ENCODE peak calls at places on chromosomes 4 and X, in four cellular contexts. V, M, G and R are unnamed samples.

GRCh38 chr4:177222776-177223175 is 86.9 kb upstream of the NEIL3 start:
- DNase-seq in V (no peak), M (no peak), G (no peak), R (no peak)

GRCh38 chr4:4651811-4652609 is 110.2 kb upstream of the STX18 start:
- DNase-seq in V (no peak), M (no peak), G (no peak), R (no peak)

GRCh38 chr4:8433181-8433580 is 7.3 kb downstream of the ACOX3 start:
- DNase-seq in V (no peak), M (no peak), G (no peak), R (no peak)

GRCh38 chr4:125043453-125043852 is 271.3 kb upstream of the FAT4 start:
- DNase-seq in V (no peak), M (no peak), G (no peak), R (no peak)

GRCh38 chrX:153926863-153927685 is 1.0 kb upstream of the ARHGAP4 start:
- DNase-seq in V (no peak), M (peak), G (no peak), R (no peak)

GRCh38 chr4:28462766-28463165 is 1602.1 kb downstream of the STIM2 start:
- DNase-seq in V (no peak), M (no peak), G (no peak), R (no peak)

GRCh38 chr4:125313497-125313896 is 1.3 kb upstream of the FAT4 start:
- DNase-seq in V (no peak), M (no peak), G (peak), R (no peak)

GRCh38 chr4:110532901-110533589 is 57.1 kb downstream of the ENPEP start:
- DNase-seq in V (no peak), M (no peak), G (no peak), R (no peak)

GRCh38 chr4:38166082-38166481 is 205.9 kb downstream of the PTTG2 start:
- DNase-seq in V (no peak), M (no peak), G (no peak), R (no peak)

GRCh38 chr4:138461065-138461464 is 218.9 kb upstream of the SLC7A11 start:
- DNase-seq in V (no peak), M (no peak), G (no peak), R (no peak)

GRCh38 chr4:41687971-41688370 is 60.6 kb downstream of the PHOX2B start:
- DNase-seq in V (no peak), M (no peak), G (no peak), R (no peak)

GRCh38 chr4:41696768-41697167 is 51.8 kb downstream of the PHOX2B start:
- DNase-seq in V (no peak), M (no peak), G (no peak), R (no peak)

GRCh38 chr4:41692717-41693345 is 55.7 kb downstream of the PHOX2B start:
- DNase-seq in V (peak), M (peak), G (peak), R (peak)

GRCh38 chr4:41696131-41696530 is 52.4 kb downstream of the PHOX2B start:
- DNase-seq in V (no peak), M (no peak), G (no peak), R (no peak)

DNA sequence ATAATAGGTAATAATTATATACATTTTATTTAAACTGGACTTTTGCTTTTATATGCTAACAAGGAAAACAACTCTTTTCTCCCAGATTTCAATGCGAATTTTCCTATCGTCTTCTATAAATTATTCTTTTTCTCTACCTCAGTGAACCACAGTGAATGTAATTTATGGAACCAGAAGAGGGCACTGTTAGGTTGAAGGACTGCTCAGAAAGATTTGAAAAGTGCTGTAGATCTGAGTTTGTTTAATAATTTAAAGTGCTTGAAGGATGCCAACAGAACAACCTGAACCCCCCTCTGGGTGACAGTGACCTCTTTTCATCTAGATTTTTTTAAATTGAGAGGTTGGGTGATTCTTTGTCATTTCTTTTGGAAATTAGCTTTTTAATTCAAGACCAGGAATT is 54.9 kb downstream of the PHOX2B start:
- DNase-seq in V (no peak), M (no peak), G (no peak), R (no peak)
- TF ChIP-seq CTCF in V (peak), M (peak), G (peak), R (no peak)

GRCh38 chrX:6363193-6363592 is 134.5 kb upstream of the NLGN4X start:
- DNase-seq in V (no peak), M (no peak), G (no peak), R (no peak)
- TF ChIP-seq CTCF in V (no peak), M (no peak), G (no peak), R (no peak)

DNA sequence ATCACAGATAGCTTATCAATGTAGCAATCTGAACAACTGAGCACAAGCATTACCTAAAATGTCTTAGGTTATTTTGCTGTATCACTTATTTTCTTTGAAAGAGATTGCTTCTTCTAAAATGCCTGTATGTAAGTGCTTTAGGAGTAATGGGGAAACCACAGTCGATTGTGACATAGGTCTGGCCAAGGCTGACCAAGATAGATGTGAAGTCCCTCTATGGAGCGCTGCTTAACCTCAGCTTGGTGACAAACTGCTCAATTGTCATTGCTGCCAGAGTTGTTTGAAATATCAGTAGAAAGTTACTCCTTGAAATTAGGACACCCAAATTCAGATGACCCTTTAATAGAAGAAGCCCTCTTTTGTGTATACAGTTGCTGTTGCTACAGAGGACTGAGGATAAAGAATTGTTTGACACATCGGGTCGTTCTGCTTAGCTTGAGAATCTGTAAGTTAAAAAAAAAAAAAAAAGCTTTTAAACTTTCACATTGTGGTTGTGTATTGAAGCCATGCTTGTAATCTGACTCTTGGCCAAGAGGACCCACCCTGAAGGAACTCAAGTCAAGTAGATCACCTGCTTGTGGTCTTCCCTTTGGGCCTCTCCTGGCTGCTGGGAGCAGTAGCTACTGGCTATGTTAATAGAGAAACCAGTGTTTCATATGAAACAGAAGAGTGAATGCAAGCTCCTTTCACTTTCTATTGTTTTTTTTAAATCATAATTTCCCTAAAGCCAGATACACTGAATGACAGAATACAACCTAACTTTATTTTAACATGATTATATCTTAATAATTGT is 402.2 kb upstream of the NDST4 start:
- DNase-seq in V (no peak), M (no peak), G (no peak), R (no peak)
- TF ChIP-seq CTCF in V (no peak), M (no peak), G (no peak), R (no peak)

GRCh38 chr4:183721207-183722081 is 62.4 kb downstream of the TRAPPC11 start:
- DNase-seq in V (peak), M (peak), G (peak), R (no peak)

GRCh38 chr4:183727482-183727881 is 68.4 kb downstream of the TRAPPC11 start:
- DNase-seq in V (no peak), M (no peak), G (no peak), R (no peak)

GRCh38 chr4:183723561-183724228 is 64.6 kb downstream of the TRAPPC11 start:
- DNase-seq in V (no peak), M (no peak), G (no peak), R (no peak)

GRCh38 chr4:183718876-183719275 is 59.8 kb downstream of the TRAPPC11 start:
- DNase-seq in V (no peak), M (no peak), G (no peak), R (no peak)

DNA sequence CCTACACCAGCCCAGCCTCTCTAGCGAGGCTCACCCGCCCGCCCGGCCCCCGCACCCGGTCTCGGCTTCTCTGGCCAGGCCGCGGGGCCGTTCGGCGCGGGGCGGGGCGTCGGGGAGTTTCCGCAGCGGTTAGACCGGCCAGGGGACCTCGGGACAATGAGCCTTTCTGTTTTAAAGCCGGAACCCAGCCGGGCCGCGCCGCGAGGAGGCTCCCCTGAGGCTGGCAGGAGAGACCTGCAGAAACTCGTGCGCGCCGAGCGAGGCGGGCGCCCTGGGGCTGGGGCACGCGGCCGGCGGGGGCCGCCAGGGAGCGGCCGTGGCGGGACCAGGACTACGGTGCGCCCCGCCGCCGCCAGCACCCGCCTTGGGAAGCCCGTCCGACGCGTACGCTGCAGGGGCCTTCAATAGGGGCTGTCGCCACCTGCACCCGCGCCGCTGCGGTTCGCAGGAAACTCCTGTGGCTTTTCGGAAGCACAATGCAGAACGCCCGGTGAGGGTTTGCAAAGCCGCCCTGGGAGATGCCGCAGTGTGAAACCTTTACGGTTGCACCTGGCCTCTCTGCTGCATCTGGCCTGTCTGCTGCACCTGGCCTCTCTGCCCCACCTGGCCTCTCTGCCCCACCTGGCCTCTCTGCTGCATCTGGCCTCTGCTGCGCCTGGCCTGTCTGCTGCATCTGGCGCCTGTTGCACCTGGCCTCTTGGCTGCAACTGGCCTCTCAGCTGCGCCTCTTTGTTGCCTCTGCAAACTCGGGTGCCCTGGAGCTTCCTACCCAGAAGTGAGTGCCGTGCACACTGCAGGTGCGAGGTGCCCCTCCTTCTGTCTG is 63.9 kb downstream of the TRAPPC11 start:
- DNase-seq in V (peak), M (peak), G (peak), R (peak)
- TF ChIP-seq CTCF in V (no peak), M (no peak), G (no peak), R (no peak)

GRCh38 chrX:133045986-133046385 is 50.9 kb downstream of the USP26 start:
- DNase-seq in V (no peak), M (no peak), G (peak), R (no peak)
- TF ChIP-seq CTCF in V (no peak), M (peak), G (no peak), R (no peak)

GRCh38 chr4:5795580-5795979 is 84.6 kb downstream of the EVC start:
- DNase-seq in V (no peak), M (no peak), G (no peak), R (no peak)
- TF ChIP-seq CTCF in V (no peak), M (no peak), G (no peak), R (no peak)

GRCh38 chr4:19486400-19486799 is 765.3 kb upstream of the SLIT2 start:
- DNase-seq in V (no peak), M (no peak), G (peak), R (no peak)
- TF ChIP-seq CTCF in V (no peak), M (no peak), G (no peak), R (no peak)

GRCh38 chr4:98838977-98839618 is 89.8 kb downstream of the EIF4E start:
- DNase-seq in V (no peak), M (no peak), G (no peak), R (no peak)
- TF ChIP-seq CTCF in V (no peak), M (no peak), G (no peak), R (no peak)

GRCh38 chr4:20760053-20760452 is 59.8 kb downstream of the PACRGL start:
- DNase-seq in V (no peak), M (no peak), G (no peak), R (no peak)

GRCh38 chr4:20761826-20762225 is 61.6 kb downstream of the PACRGL start:
- DNase-seq in V (no peak), M (no peak), G (no peak), R (no peak)

GRCh38 chr4:20764353-20764752 is 64.1 kb downstream of the PACRGL start:
- DNase-seq in V (no peak), M (no peak), G (no peak), R (no peak)

GRCh38 chr4:20761382-20761781 is 61.1 kb downstream of the PACRGL start:
- DNase-seq in V (no peak), M (no peak), G (no peak), R (no peak)
- TF ChIP-seq CTCF in V (no peak), M (no peak), G (no peak), R (no peak)